ENCODE peak calls at places on chromosomes 2 and 18, in six cellular contexts. One of them, this sample, is unnamed.

GRCh38 chr2:112646791-112647720 is 1.3 kb downstream of the SLC20A1 start:
- DNase-seq in stimulated activated CD8-positive, alpha-beta memory T cell treated with anti-CD3 and anti-CD28 coated beads, Interleukin-12 subunit alpha, Interleukin-12 subunit beta, amount 100 ng/mL, for 4 hours: no peak
- DNase-seq in NAMALWA: peak; percentile 55
- DNase-seq in activated CD8-positive, alpha-beta memory T cell treated with anti-CD3 and anti-CD28 coated beads, Interleukin-2, amount 50 U/mL, for 48 hours: no peak
- DNase-seq in CD8-positive, alpha-beta memory T cell: no peak
- DNase-seq in AG08396: no peak
- DNase-seq in this sample: no peak

GRCh38 chr2:15668611-15669305 is 77.1 kb downstream of the DDX1 start:
- DNase-seq in stimulated activated CD8-positive, alpha-beta memory T cell treated with anti-CD3 and anti-CD28 coated beads, Interleukin-12 subunit alpha, Interleukin-12 subunit beta, amount 100 ng/mL, for 4 hours: no peak
- DNase-seq in NAMALWA: no peak
- DNase-seq in activated CD8-positive, alpha-beta memory T cell treated with anti-CD3 and anti-CD28 coated beads, Interleukin-2, amount 50 U/mL, for 48 hours: no peak
- DNase-seq in CD8-positive, alpha-beta memory T cell: no peak
- DNase-seq in AG08396: no peak
- DNase-seq in this sample: no peak

GRCh38 chr2:86783615-86784339 is 6.9 kb downstream of the CD8A start:
- DNase-seq in stimulated activated CD8-positive, alpha-beta memory T cell treated with anti-CD3 and anti-CD28 coated beads, Interleukin-12 subunit alpha, Interleukin-12 subunit beta, amount 100 ng/mL, for 4 hours: no peak
- DNase-seq in NAMALWA: no peak
- DNase-seq in activated CD8-positive, alpha-beta memory T cell treated with anti-CD3 and anti-CD28 coated beads, Interleukin-2, amount 50 U/mL, for 48 hours: no peak
- DNase-seq in CD8-positive, alpha-beta memory T cell: peak; percentile 73
- DNase-seq in AG08396: no peak
- DNase-seq in this sample: no peak

GRCh38 chr2:214341636-214342035 is 69.2 kb upstream of the VWC2L start:
- DNase-seq in stimulated activated CD8-positive, alpha-beta memory T cell treated with anti-CD3 and anti-CD28 coated beads, Interleukin-12 subunit alpha, Interleukin-12 subunit beta, amount 100 ng/mL, for 4 hours: no peak
- DNase-seq in NAMALWA: no peak
- DNase-seq in activated CD8-positive, alpha-beta memory T cell treated with anti-CD3 and anti-CD28 coated beads, Interleukin-2, amount 50 U/mL, for 48 hours: no peak
- DNase-seq in CD8-positive, alpha-beta memory T cell: no peak
- DNase-seq in AG08396: no peak
- DNase-seq in this sample: no peak

GRCh38 chr18:59540356-59540755 is 156.9 kb downstream of the CCBE1 start:
- DNase-seq in stimulated activated CD8-positive, alpha-beta memory T cell treated with anti-CD3 and anti-CD28 coated beads, Interleukin-12 subunit alpha, Interleukin-12 subunit beta, amount 100 ng/mL, for 4 hours: no peak
- DNase-seq in NAMALWA: no peak
- DNase-seq in activated CD8-positive, alpha-beta memory T cell treated with anti-CD3 and anti-CD28 coated beads, Interleukin-2, amount 50 U/mL, for 48 hours: no peak
- DNase-seq in CD8-positive, alpha-beta memory T cell: no peak
- DNase-seq in AG08396: no peak
- DNase-seq in this sample: no peak

GRCh38 chr2:102304711-102305591 is 6.4 kb upstream of the IL1RL1 start:
- DNase-seq in stimulated activated CD8-positive, alpha-beta memory T cell treated with anti-CD3 and anti-CD28 coated beads, Interleukin-12 subunit alpha, Interleukin-12 subunit beta, amount 100 ng/mL, for 4 hours: no peak
- DNase-seq in NAMALWA: no peak
- DNase-seq in activated CD8-positive, alpha-beta memory T cell treated with anti-CD3 and anti-CD28 coated beads, Interleukin-2, amount 50 U/mL, for 48 hours: peak; percentile 64
- DNase-seq in CD8-positive, alpha-beta memory T cell: no peak
- DNase-seq in AG08396: no peak
- DNase-seq in this sample: no peak

GRCh38 chr2:47039502-47039870 is 115.6 kb downstream of the STPG4 start:
- DNase-seq in stimulated activated CD8-positive, alpha-beta memory T cell treated with anti-CD3 and anti-CD28 coated beads, Interleukin-12 subunit alpha, Interleukin-12 subunit beta, amount 100 ng/mL, for 4 hours: no peak
- DNase-seq in NAMALWA: no peak
- DNase-seq in activated CD8-positive, alpha-beta memory T cell treated with anti-CD3 and anti-CD28 coated beads, Interleukin-2, amount 50 U/mL, for 48 hours: no peak
- DNase-seq in CD8-positive, alpha-beta memory T cell: no peak
- DNase-seq in AG08396: no peak
- DNase-seq in this sample: no peak

GRCh38 chr18:61333271-61333745 is at the start of gene CDH20:
- DNase-seq in stimulated activated CD8-positive, alpha-beta memory T cell treated with anti-CD3 and anti-CD28 coated beads, Interleukin-12 subunit alpha, Interleukin-12 subunit beta, amount 100 ng/mL, for 4 hours: no peak
- DNase-seq in NAMALWA: no peak
- DNase-seq in activated CD8-positive, alpha-beta memory T cell treated with anti-CD3 and anti-CD28 coated beads, Interleukin-2, amount 50 U/mL, for 48 hours: no peak
- DNase-seq in CD8-positive, alpha-beta memory T cell: no peak
- DNase-seq in AG08396: no peak
- DNase-seq in this sample: no peak

GRCh38 chr2:20196053-20196880 is 28.7 kb downstream of the SDC1 start:
- DNase-seq in stimulated activated CD8-positive, alpha-beta memory T cell treated with anti-CD3 and anti-CD28 coated beads, Interleukin-12 subunit alpha, Interleukin-12 subunit beta, amount 100 ng/mL, for 4 hours: no peak
- DNase-seq in NAMALWA: no peak
- DNase-seq in activated CD8-positive, alpha-beta memory T cell treated with anti-CD3 and anti-CD28 coated beads, Interleukin-2, amount 50 U/mL, for 48 hours: no peak
- DNase-seq in CD8-positive, alpha-beta memory T cell: no peak
- DNase-seq in AG08396: no peak
- DNase-seq in this sample: no peak

GRCh38 chr2:168543037-168543436 is 87.0 kb downstream of the CERS6 start:
- DNase-seq in stimulated activated CD8-positive, alpha-beta memory T cell treated with anti-CD3 and anti-CD28 coated beads, Interleukin-12 subunit alpha, Interleukin-12 subunit beta, amount 100 ng/mL, for 4 hours: no peak
- DNase-seq in NAMALWA: no peak
- DNase-seq in activated CD8-positive, alpha-beta memory T cell treated with anti-CD3 and anti-CD28 coated beads, Interleukin-2, amount 50 U/mL, for 48 hours: no peak
- DNase-seq in CD8-positive, alpha-beta memory T cell: peak; percentile 35
- DNase-seq in AG08396: no peak
- DNase-seq in this sample: no peak

GRCh38 chr2:37156071-37156856 is 516 bp downstream of the EIF2AK2 start:
- DNase-seq in stimulated activated CD8-positive, alpha-beta memory T cell treated with anti-CD3 and anti-CD28 coated beads, Interleukin-12 subunit alpha, Interleukin-12 subunit beta, amount 100 ng/mL, for 4 hours: no peak
- DNase-seq in NAMALWA: peak; percentile 47
- DNase-seq in activated CD8-positive, alpha-beta memory T cell treated with anti-CD3 and anti-CD28 coated beads, Interleukin-2, amount 50 U/mL, for 48 hours: peak; percentile 75
- DNase-seq in CD8-positive, alpha-beta memory T cell: peak; percentile 2
- DNase-seq in AG08396: peak; percentile 68
- DNase-seq in this sample: no peak

GRCh38 chr2:195535911-195536522 is 121.0 kb upstream of the SLC39A10 start:
- DNase-seq in stimulated activated CD8-positive, alpha-beta memory T cell treated with anti-CD3 and anti-CD28 coated beads, Interleukin-12 subunit alpha, Interleukin-12 subunit beta, amount 100 ng/mL, for 4 hours: peak; percentile 42
- DNase-seq in NAMALWA: peak; percentile 17
- DNase-seq in activated CD8-positive, alpha-beta memory T cell treated with anti-CD3 and anti-CD28 coated beads, Interleukin-2, amount 50 U/mL, for 48 hours: peak; percentile 79
- DNase-seq in CD8-positive, alpha-beta memory T cell: peak; percentile 74
- DNase-seq in AG08396: no peak
- DNase-seq in this sample: no peak

GRCh38 chr2:109065335-109065734 is 63.7 kb upstream of the SH3RF3 start:
- DNase-seq in stimulated activated CD8-positive, alpha-beta memory T cell treated with anti-CD3 and anti-CD28 coated beads, Interleukin-12 subunit alpha, Interleukin-12 subunit beta, amount 100 ng/mL, for 4 hours: no peak
- DNase-seq in NAMALWA: no peak
- DNase-seq in activated CD8-positive, alpha-beta memory T cell treated with anti-CD3 and anti-CD28 coated beads, Interleukin-2, amount 50 U/mL, for 48 hours: no peak
- DNase-seq in CD8-positive, alpha-beta memory T cell: no peak
- DNase-seq in AG08396: no peak
- DNase-seq in this sample: no peak

GRCh38 chr18:43563780-43564179 is 286.5 kb upstream of the SYT4 start:
- DNase-seq in stimulated activated CD8-positive, alpha-beta memory T cell treated with anti-CD3 and anti-CD28 coated beads, Interleukin-12 subunit alpha, Interleukin-12 subunit beta, amount 100 ng/mL, for 4 hours: no peak
- DNase-seq in NAMALWA: peak; percentile 49
- DNase-seq in activated CD8-positive, alpha-beta memory T cell treated with anti-CD3 and anti-CD28 coated beads, Interleukin-2, amount 50 U/mL, for 48 hours: no peak
- DNase-seq in CD8-positive, alpha-beta memory T cell: no peak
- DNase-seq in AG08396: peak; percentile 18
- DNase-seq in this sample: peak; percentile 79

GRCh38 chr2:112161431-112162145 is 23.4 kb downstream of the FBLN7 start:
- DNase-seq in stimulated activated CD8-positive, alpha-beta memory T cell treated with anti-CD3 and anti-CD28 coated beads, Interleukin-12 subunit alpha, Interleukin-12 subunit beta, amount 100 ng/mL, for 4 hours: no peak
- DNase-seq in NAMALWA: no peak
- DNase-seq in activated CD8-positive, alpha-beta memory T cell treated with anti-CD3 and anti-CD28 coated beads, Interleukin-2, amount 50 U/mL, for 48 hours: no peak
- DNase-seq in CD8-positive, alpha-beta memory T cell: no peak
- DNase-seq in AG08396: no peak
- DNase-seq in this sample: peak; percentile 43

GRCh38 chr18:12837747-12838146 is 46.3 kb downstream of the PTPN2 start:
- DNase-seq in stimulated activated CD8-positive, alpha-beta memory T cell treated with anti-CD3 and anti-CD28 coated beads, Interleukin-12 subunit alpha, Interleukin-12 subunit beta, amount 100 ng/mL, for 4 hours: no peak
- DNase-seq in NAMALWA: no peak
- DNase-seq in activated CD8-positive, alpha-beta memory T cell treated with anti-CD3 and anti-CD28 coated beads, Interleukin-2, amount 50 U/mL, for 48 hours: no peak
- DNase-seq in CD8-positive, alpha-beta memory T cell: no peak
- DNase-seq in AG08396: no peak
- DNase-seq in this sample: no peak

GRCh38 chr2:162782138-162782537 is 56.4 kb downstream of the KCNH7 start:
- DNase-seq in stimulated activated CD8-positive, alpha-beta memory T cell treated with anti-CD3 and anti-CD28 coated beads, Interleukin-12 subunit alpha, Interleukin-12 subunit beta, amount 100 ng/mL, for 4 hours: no peak
- DNase-seq in NAMALWA: no peak
- DNase-seq in activated CD8-positive, alpha-beta memory T cell treated with anti-CD3 and anti-CD28 coated beads, Interleukin-2, amount 50 U/mL, for 48 hours: no peak
- DNase-seq in CD8-positive, alpha-beta memory T cell: no peak
- DNase-seq in AG08396: no peak
- DNase-seq in this sample: no peak

GRCh38 chr2:113181491-113182051 is 7.8 kb downstream of the PSD4 start:
- DNase-seq in stimulated activated CD8-positive, alpha-beta memory T cell treated with anti-CD3 and anti-CD28 coated beads, Interleukin-12 subunit alpha, Interleukin-12 subunit beta, amount 100 ng/mL, for 4 hours: no peak
- DNase-seq in NAMALWA: no peak
- DNase-seq in activated CD8-positive, alpha-beta memory T cell treated with anti-CD3 and anti-CD28 coated beads, Interleukin-2, amount 50 U/mL, for 48 hours: no peak
- DNase-seq in CD8-positive, alpha-beta memory T cell: peak; percentile 33
- DNase-seq in AG08396: no peak
- DNase-seq in this sample: no peak

GRCh38 chr2:108594132-108594981 is 60.1 kb downstream of the LIMS1 start:
- DNase-seq in stimulated activated CD8-positive, alpha-beta memory T cell treated with anti-CD3 and anti-CD28 coated beads, Interleukin-12 subunit alpha, Interleukin-12 subunit beta, amount 100 ng/mL, for 4 hours: no peak
- DNase-seq in NAMALWA: peak; percentile 38
- DNase-seq in activated CD8-positive, alpha-beta memory T cell treated with anti-CD3 and anti-CD28 coated beads, Interleukin-2, amount 50 U/mL, for 48 hours: no peak
- DNase-seq in CD8-positive, alpha-beta memory T cell: no peak
- DNase-seq in AG08396: peak; percentile 37
- DNase-seq in this sample: no peak

GRCh38 chr2:220157312-220157711 is 529.9 kb downstream of the SLC4A3 start:
- DNase-seq in stimulated activated CD8-positive, alpha-beta memory T cell treated with anti-CD3 and anti-CD28 coated beads, Interleukin-12 subunit alpha, Interleukin-12 subunit beta, amount 100 ng/mL, for 4 hours: no peak
- DNase-seq in NAMALWA: no peak
- DNase-seq in activated CD8-positive, alpha-beta memory T cell treated with anti-CD3 and anti-CD28 coated beads, Interleukin-2, amount 50 U/mL, for 48 hours: no peak
- DNase-seq in CD8-positive, alpha-beta memory T cell: no peak
- DNase-seq in AG08396: no peak
- DNase-seq in this sample: no peak